ENCODE peak calls at places on chromosomes 11 and 22, in ten cellular contexts. One of them, this sample, is unnamed.

GRCh38 chr22:49433717-49434611 is 393.7 kb downstream of the BRD1 start:
- DNase-seq in foreskin fibroblast: no peak
- DNase-seq in thoracic aorta: no peak
- DNase-seq in CD4-positive, alpha-beta T cell: no peak
- DNase-seq in WERI-Rb-1: no peak
- DNase-seq in right lobe of liver: no peak
- DNase-seq in psoas muscle: no peak
- DNase-seq in heart right ventricle: no peak
- DNase-seq in cardiac fibroblast: no peak
- DNase-seq in upper lobe of right lung: no peak
- DNase-seq in this sample: no peak

GRCh38 chr11:86447763-86448480 is 73.2 kb downstream of the CCDC81 start:
- DNase-seq in foreskin fibroblast: no peak
- DNase-seq in thoracic aorta: no peak
- DNase-seq in CD4-positive, alpha-beta T cell: no peak
- DNase-seq in WERI-Rb-1: no peak
- DNase-seq in right lobe of liver: no peak
- DNase-seq in psoas muscle: no peak
- DNase-seq in heart right ventricle: no peak
- DNase-seq in cardiac fibroblast: no peak
- DNase-seq in upper lobe of right lung: no peak
- DNase-seq in this sample: no peak

GRCh38 chr22:45537734-45538181 is 35.1 kb downstream of the FBLN1 start:
- DNase-seq in foreskin fibroblast: peak; percentile 90
- DNase-seq in thoracic aorta: no peak
- DNase-seq in CD4-positive, alpha-beta T cell: no peak
- DNase-seq in WERI-Rb-1: no peak
- DNase-seq in right lobe of liver: no peak
- DNase-seq in psoas muscle: peak; percentile 55
- DNase-seq in heart right ventricle: peak; percentile 58
- DNase-seq in cardiac fibroblast: peak; percentile 80
- DNase-seq in upper lobe of right lung: no peak
- DNase-seq in this sample: no peak

GRCh38 chr11:115706735-115707134 is 202.5 kb upstream of the CADM1 start:
- DNase-seq in foreskin fibroblast: no peak
- DNase-seq in thoracic aorta: no peak
- DNase-seq in CD4-positive, alpha-beta T cell: no peak
- DNase-seq in WERI-Rb-1: no peak
- DNase-seq in right lobe of liver: no peak
- DNase-seq in psoas muscle: no peak
- DNase-seq in heart right ventricle: no peak
- DNase-seq in cardiac fibroblast: no peak
- DNase-seq in upper lobe of right lung: no peak
- DNase-seq in this sample: no peak

GRCh38 chr11:130874396-130874795 is 41.9 kb downstream of the SNX19 start:
- DNase-seq in foreskin fibroblast: peak; percentile 59
- DNase-seq in thoracic aorta: no peak
- DNase-seq in CD4-positive, alpha-beta T cell: no peak
- DNase-seq in WERI-Rb-1: no peak
- DNase-seq in right lobe of liver: no peak
- DNase-seq in psoas muscle: no peak
- DNase-seq in heart right ventricle: no peak
- DNase-seq in cardiac fibroblast: no peak
- DNase-seq in upper lobe of right lung: no peak
- DNase-seq in this sample: no peak

GRCh38 chr11:43868852-43869567 is 11.6 kb upstream of the ALKBH3 start:
- DNase-seq in foreskin fibroblast: peak; percentile 66
- DNase-seq in thoracic aorta: no peak
- DNase-seq in CD4-positive, alpha-beta T cell: no peak
- DNase-seq in WERI-Rb-1: no peak
- DNase-seq in right lobe of liver: no peak
- DNase-seq in psoas muscle: no peak
- DNase-seq in heart right ventricle: no peak
- DNase-seq in cardiac fibroblast: peak; percentile 87
- DNase-seq in upper lobe of right lung: no peak
- DNase-seq in this sample: no peak

GRCh38 chr11:122803716-122804115 is 34.6 kb upstream of the CRTAM start:
- DNase-seq in foreskin fibroblast: no peak
- DNase-seq in thoracic aorta: no peak
- DNase-seq in CD4-positive, alpha-beta T cell: no peak
- DNase-seq in WERI-Rb-1: no peak
- DNase-seq in right lobe of liver: no peak
- DNase-seq in psoas muscle: no peak
- DNase-seq in heart right ventricle: no peak
- DNase-seq in cardiac fibroblast: no peak
- DNase-seq in upper lobe of right lung: no peak
- DNase-seq in this sample: no peak

GRCh38 chr11:12692238-12693074 is 18.2 kb downstream of the TEAD1 start:
- DNase-seq in foreskin fibroblast: peak; percentile 98
- DNase-seq in thoracic aorta: peak; percentile 38
- DNase-seq in CD4-positive, alpha-beta T cell: no peak
- DNase-seq in WERI-Rb-1: peak; percentile 73
- DNase-seq in right lobe of liver: peak; percentile 91
- DNase-seq in psoas muscle: peak; percentile 79
- DNase-seq in heart right ventricle: peak; percentile 84
- DNase-seq in cardiac fibroblast: peak; percentile 98
- DNase-seq in upper lobe of right lung: peak; percentile 82
- DNase-seq in this sample: no peak

GRCh38 chr22:38176170-38176741 is 5.4 kb downstream of the PLA2G6 start:
- DNase-seq in foreskin fibroblast: peak; percentile 88
- DNase-seq in thoracic aorta: no peak
- DNase-seq in CD4-positive, alpha-beta T cell: no peak
- DNase-seq in WERI-Rb-1: peak; percentile 51
- DNase-seq in right lobe of liver: peak; percentile 80
- DNase-seq in psoas muscle: peak; percentile 90
- DNase-seq in heart right ventricle: peak; percentile 80
- DNase-seq in cardiac fibroblast: peak; percentile 93
- DNase-seq in upper lobe of right lung: peak; percentile 81
- DNase-seq in this sample: no peak

DNA sequence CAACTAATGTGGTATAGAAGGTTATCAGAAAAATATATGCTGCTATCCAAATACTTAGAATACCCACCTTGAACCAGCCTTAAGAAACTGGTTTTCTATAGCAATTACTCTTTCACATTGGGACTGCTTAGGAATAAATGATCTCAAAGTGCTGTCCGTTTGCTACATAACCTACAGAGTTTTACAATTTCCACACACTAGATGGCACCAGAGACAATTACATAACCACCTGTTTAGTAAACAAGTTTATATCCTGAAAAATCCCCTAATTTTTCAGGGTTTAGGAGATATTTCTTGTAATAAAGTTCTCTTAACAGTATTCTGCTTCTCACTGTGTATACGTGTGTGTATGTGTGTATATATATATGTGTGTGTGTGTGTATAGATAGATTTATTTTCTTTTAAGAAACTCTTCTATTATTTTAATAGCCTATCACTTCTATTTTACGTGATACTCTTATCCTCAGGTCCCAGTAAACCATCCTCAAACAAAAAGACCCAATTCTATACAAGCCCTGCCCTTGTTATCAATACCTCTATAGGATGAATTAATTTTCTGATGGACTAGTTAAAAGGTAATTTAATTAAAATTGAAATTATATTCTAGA is 6.7 kb upstream of the OR5I1 start:
- DNase-seq in foreskin fibroblast: peak; percentile 7
- DNase-seq in thoracic aorta: no peak
- DNase-seq in CD4-positive, alpha-beta T cell: no peak
- DNase-seq in WERI-Rb-1: no peak
- DNase-seq in right lobe of liver: no peak
- DNase-seq in psoas muscle: no peak
- DNase-seq in heart right ventricle: no peak
- DNase-seq in cardiac fibroblast: peak; percentile 33
- DNase-seq in upper lobe of right lung: no peak
- DNase-seq in this sample: no peak
- TF ChIP-seq CTCF in foreskin fibroblast: peak; percentile 24
- TF ChIP-seq CTCF in thoracic aorta: no peak
- TF ChIP-seq CTCF in CD4-positive, alpha-beta T cell: peak; percentile 18
- TF ChIP-seq CTCF in WERI-Rb-1: no peak
- TF ChIP-seq CTCF in right lobe of liver: peak; percentile 51
- TF ChIP-seq CTCF in psoas muscle: peak; percentile 41
- TF ChIP-seq CTCF in heart right ventricle: peak; percentile 36
- TF ChIP-seq CTCF in cardiac fibroblast: peak; percentile 37
- TF ChIP-seq CTCF in upper lobe of right lung: peak; percentile 36
- TF ChIP-seq CTCF in this sample: peak; percentile 83

DNA sequence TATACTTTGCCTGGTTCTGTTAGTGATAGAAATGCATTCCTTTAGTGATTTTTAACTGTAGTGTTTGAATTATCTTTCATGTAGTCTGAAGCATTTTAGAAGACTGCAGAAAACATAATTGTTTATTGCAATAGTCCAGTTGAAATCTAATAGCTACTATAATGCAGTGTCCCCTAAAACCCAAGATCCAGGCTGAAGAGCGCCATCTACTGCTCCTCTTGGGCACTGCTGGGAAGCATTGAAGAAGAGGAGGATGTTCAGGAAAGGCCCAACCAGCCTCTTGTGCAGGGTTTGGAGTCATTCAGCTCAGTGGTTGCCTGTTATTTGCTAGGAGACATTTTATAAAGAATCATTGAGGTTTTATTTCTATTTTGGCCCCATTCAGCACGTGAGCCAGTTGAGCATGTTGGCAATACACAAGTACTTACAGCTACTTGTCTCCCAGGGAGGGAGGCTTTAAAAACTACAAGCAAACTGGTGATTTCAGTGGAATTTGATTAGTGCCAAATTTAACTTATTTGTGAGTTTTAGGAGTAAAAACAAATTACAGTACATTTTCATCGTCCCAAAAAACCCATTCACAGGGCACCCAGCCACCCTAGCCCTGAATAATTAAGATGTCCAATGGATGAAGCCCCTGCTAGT is 74.9 kb upstream of the HORMAD2 start:
- DNase-seq in foreskin fibroblast: peak; percentile 85
- DNase-seq in thoracic aorta: peak; percentile 36
- DNase-seq in CD4-positive, alpha-beta T cell: peak; percentile 41
- DNase-seq in WERI-Rb-1: peak; percentile 72
- DNase-seq in right lobe of liver: peak; percentile 41
- DNase-seq in psoas muscle: peak; percentile 73
- DNase-seq in heart right ventricle: peak; percentile 69
- DNase-seq in cardiac fibroblast: peak; percentile 81
- DNase-seq in upper lobe of right lung: peak; percentile 75
- DNase-seq in this sample: no peak
- TF ChIP-seq CTCF in foreskin fibroblast: peak; percentile 99
- TF ChIP-seq CTCF in thoracic aorta: peak; percentile 92
- TF ChIP-seq CTCF in CD4-positive, alpha-beta T cell: peak; percentile 99
- TF ChIP-seq CTCF in WERI-Rb-1: peak; percentile 84
- TF ChIP-seq CTCF in right lobe of liver: peak; percentile 95
- TF ChIP-seq CTCF in psoas muscle: peak; percentile 96
- TF ChIP-seq CTCF in heart right ventricle: peak; percentile 96
- TF ChIP-seq CTCF in cardiac fibroblast: peak; percentile 99
- TF ChIP-seq CTCF in upper lobe of right lung: peak; percentile 95
- TF ChIP-seq CTCF in this sample: peak; percentile 99

GRCh38 chr11:72577271-72577681 is 96.9 kb downstream of the PDE2A start:
- DNase-seq in foreskin fibroblast: no peak
- DNase-seq in thoracic aorta: no peak
- DNase-seq in CD4-positive, alpha-beta T cell: no peak
- DNase-seq in WERI-Rb-1: no peak
- DNase-seq in right lobe of liver: no peak
- DNase-seq in psoas muscle: no peak
- DNase-seq in heart right ventricle: no peak
- DNase-seq in cardiac fibroblast: no peak
- DNase-seq in upper lobe of right lung: peak; percentile 56
- DNase-seq in this sample: peak; percentile 64
- TF ChIP-seq CTCF in foreskin fibroblast: no peak
- TF ChIP-seq CTCF in thoracic aorta: no peak
- TF ChIP-seq CTCF in CD4-positive, alpha-beta T cell: no peak
- TF ChIP-seq CTCF in WERI-Rb-1: no peak
- TF ChIP-seq CTCF in right lobe of liver: no peak
- TF ChIP-seq CTCF in psoas muscle: no peak
- TF ChIP-seq CTCF in heart right ventricle: no peak
- TF ChIP-seq CTCF in cardiac fibroblast: no peak
- TF ChIP-seq CTCF in upper lobe of right lung: no peak
- TF ChIP-seq CTCF in this sample: no peak

GRCh38 chr22:21624120-21624879 is 5.5 kb downstream of the YDJC start:
- DNase-seq in foreskin fibroblast: peak; percentile 58
- DNase-seq in thoracic aorta: no peak
- DNase-seq in CD4-positive, alpha-beta T cell: peak; percentile 9
- DNase-seq in WERI-Rb-1: peak; percentile 66
- DNase-seq in right lobe of liver: no peak
- DNase-seq in psoas muscle: peak; percentile 30
- DNase-seq in heart right ventricle: peak; percentile 41
- DNase-seq in cardiac fibroblast: peak; percentile 31
- DNase-seq in upper lobe of right lung: no peak
- DNase-seq in this sample: no peak
- TF ChIP-seq CTCF in foreskin fibroblast: peak; percentile 61
- TF ChIP-seq CTCF in thoracic aorta: no peak
- TF ChIP-seq CTCF in CD4-positive, alpha-beta T cell: no peak
- TF ChIP-seq CTCF in WERI-Rb-1: peak; percentile 75
- TF ChIP-seq CTCF in right lobe of liver: peak; percentile 18
- TF ChIP-seq CTCF in psoas muscle: no peak
- TF ChIP-seq CTCF in heart right ventricle: peak; percentile 42
- TF ChIP-seq CTCF in cardiac fibroblast: peak; percentile 48
- TF ChIP-seq CTCF in upper lobe of right lung: peak; percentile 36
- TF ChIP-seq CTCF in this sample: peak; percentile 76

DNA sequence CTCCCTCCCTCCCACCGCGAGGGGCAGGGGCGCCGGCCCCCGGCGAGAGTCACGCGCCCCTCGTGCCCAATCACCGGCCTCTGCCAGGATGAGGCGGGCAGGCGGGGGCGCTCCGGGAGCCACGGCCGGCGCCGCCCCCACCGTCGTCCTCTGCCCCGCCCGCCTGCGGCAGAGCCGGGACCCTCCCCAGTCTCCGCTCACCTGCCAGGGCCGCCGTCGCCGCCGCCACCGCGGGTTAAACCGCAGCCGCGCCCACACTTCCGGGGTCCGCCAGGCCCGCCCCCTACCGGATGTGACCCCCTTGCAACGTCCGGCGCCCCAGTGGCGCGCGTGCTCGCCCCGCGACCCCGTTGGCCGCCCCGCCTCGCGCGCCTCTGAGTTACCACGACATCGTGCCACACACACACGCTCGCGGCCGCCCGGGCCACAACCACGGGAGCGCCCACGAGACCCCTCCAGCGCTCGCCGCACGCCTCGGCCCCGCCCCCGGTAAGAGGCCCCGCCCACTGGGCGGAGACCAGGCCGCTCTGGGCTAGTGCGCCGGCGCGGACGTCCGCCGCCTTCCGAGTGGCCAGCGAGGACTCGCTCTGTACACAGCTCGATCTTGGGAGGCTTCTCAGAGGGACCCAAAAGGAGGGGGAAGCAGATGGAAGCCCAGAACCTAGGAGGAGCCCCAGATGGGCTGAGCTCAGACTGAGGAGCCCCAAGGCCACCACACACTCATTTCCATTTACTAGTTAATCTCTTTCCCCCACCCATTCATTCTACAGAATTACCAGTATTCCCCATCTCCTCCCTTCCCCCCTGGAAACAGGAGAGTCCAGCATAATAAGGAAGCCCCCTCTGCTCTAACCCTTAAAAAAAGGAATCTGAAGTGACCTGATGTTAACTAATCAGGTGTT is at the start of gene VPS37C:
- DNase-seq in foreskin fibroblast: peak; percentile 95
- DNase-seq in thoracic aorta: peak; percentile 51
- DNase-seq in CD4-positive, alpha-beta T cell: peak; percentile 83
- DNase-seq in WERI-Rb-1: peak; percentile 90
- DNase-seq in right lobe of liver: peak; percentile 93
- DNase-seq in psoas muscle: peak; percentile 88
- DNase-seq in heart right ventricle: peak; percentile 92
- DNase-seq in cardiac fibroblast: peak; percentile 91
- DNase-seq in upper lobe of right lung: peak; percentile 96
- DNase-seq in this sample: peak; percentile 95
- TF ChIP-seq CTCF in foreskin fibroblast: no peak
- TF ChIP-seq CTCF in thoracic aorta: peak; percentile 24
- TF ChIP-seq CTCF in CD4-positive, alpha-beta T cell: no peak
- TF ChIP-seq CTCF in WERI-Rb-1: no peak
- TF ChIP-seq CTCF in right lobe of liver: no peak
- TF ChIP-seq CTCF in psoas muscle: peak; percentile 24
- TF ChIP-seq CTCF in heart right ventricle: peak; percentile 9
- TF ChIP-seq CTCF in cardiac fibroblast: no peak
- TF ChIP-seq CTCF in upper lobe of right lung: peak; percentile 16
- TF ChIP-seq CTCF in this sample: peak; percentile 60